ENCODE peak calls at places on chromosomes 11 and 22, in nine cellular contexts. One of them, this sample, is unnamed.

GRCh38 chr22:50304528-50305392 is 2.7 kb downstream of the PLXNB2 start:
- DNase-seq in progenitor cell of endocrine pancreas: no peak
- DNase-seq in WTC11: no peak
- DNase-seq in activated naive CD4-positive, alpha-beta T cell: no peak
- DNase-seq in ELF-1: no peak
- DNase-seq in stimulated activated CD4-positive, alpha-beta T cell treated with anti-CD3 and anti-CD28 coated beads, Interleukin-4, amount 100 ng/mL, for 48 hours: no peak
- DNase-seq in SW480: no peak
- DNase-seq in NCI-H748 treated with DMSO at 0.1 percent for 48 hours: no peak
- DNase-seq in anterior cingulate cortex: peak; percentile 73
- DNase-seq in this sample: no peak

GRCh38 chr11:33685061-33685460 is 15.6 kb downstream of the C11orf91 start:
- DNase-seq in progenitor cell of endocrine pancreas: no peak
- DNase-seq in WTC11: no peak
- DNase-seq in activated naive CD4-positive, alpha-beta T cell: no peak
- DNase-seq in ELF-1: no peak
- DNase-seq in stimulated activated CD4-positive, alpha-beta T cell treated with anti-CD3 and anti-CD28 coated beads, Interleukin-4, amount 100 ng/mL, for 48 hours: no peak
- DNase-seq in SW480: no peak
- DNase-seq in NCI-H748 treated with DMSO at 0.1 percent for 48 hours: no peak
- DNase-seq in anterior cingulate cortex: no peak
- DNase-seq in this sample: no peak

GRCh38 chr22:20438066-20438677 is 547 bp upstream of the SCARF2 start:
- DNase-seq in progenitor cell of endocrine pancreas: no peak
- DNase-seq in WTC11: peak; percentile 55
- DNase-seq in activated naive CD4-positive, alpha-beta T cell: no peak
- DNase-seq in ELF-1: no peak
- DNase-seq in stimulated activated CD4-positive, alpha-beta T cell treated with anti-CD3 and anti-CD28 coated beads, Interleukin-4, amount 100 ng/mL, for 48 hours: no peak
- DNase-seq in SW480: no peak
- DNase-seq in NCI-H748 treated with DMSO at 0.1 percent for 48 hours: no peak
- DNase-seq in anterior cingulate cortex: no peak
- DNase-seq in this sample: no peak

GRCh38 chr11:11230802-11231562 is 122.1 kb downstream of the CSNK2A3 start:
- DNase-seq in progenitor cell of endocrine pancreas: no peak
- DNase-seq in WTC11: peak; percentile 78
- DNase-seq in activated naive CD4-positive, alpha-beta T cell: no peak
- DNase-seq in ELF-1: peak; percentile 40
- DNase-seq in stimulated activated CD4-positive, alpha-beta T cell treated with anti-CD3 and anti-CD28 coated beads, Interleukin-4, amount 100 ng/mL, for 48 hours: peak; percentile 25
- DNase-seq in SW480: no peak
- DNase-seq in NCI-H748 treated with DMSO at 0.1 percent for 48 hours: no peak
- DNase-seq in anterior cingulate cortex: no peak
- DNase-seq in this sample: no peak

GRCh38 chr11:93936416-93936815 is 84.7 kb upstream of the HEPHL1 start:
- DNase-seq in progenitor cell of endocrine pancreas: no peak
- DNase-seq in WTC11: no peak
- DNase-seq in activated naive CD4-positive, alpha-beta T cell: no peak
- DNase-seq in ELF-1: peak; percentile 11
- DNase-seq in stimulated activated CD4-positive, alpha-beta T cell treated with anti-CD3 and anti-CD28 coated beads, Interleukin-4, amount 100 ng/mL, for 48 hours: no peak
- DNase-seq in SW480: no peak
- DNase-seq in NCI-H748 treated with DMSO at 0.1 percent for 48 hours: peak; percentile 51
- DNase-seq in anterior cingulate cortex: no peak
- DNase-seq in this sample: no peak

GRCh38 chr11:1163321-1163910 is 5.7 kb downstream of the MUC5AC start:
- DNase-seq in progenitor cell of endocrine pancreas: no peak
- DNase-seq in WTC11: no peak
- DNase-seq in activated naive CD4-positive, alpha-beta T cell: no peak
- DNase-seq in ELF-1: no peak
- DNase-seq in stimulated activated CD4-positive, alpha-beta T cell treated with anti-CD3 and anti-CD28 coated beads, Interleukin-4, amount 100 ng/mL, for 48 hours: no peak
- DNase-seq in SW480: no peak
- DNase-seq in NCI-H748 treated with DMSO at 0.1 percent for 48 hours: no peak
- DNase-seq in anterior cingulate cortex: no peak
- DNase-seq in this sample: no peak

GRCh38 chr22:49999063-49999900 is 13.3 kb downstream of the IL17REL start:
- DNase-seq in progenitor cell of endocrine pancreas: peak; percentile 36
- DNase-seq in WTC11: peak; percentile 74
- DNase-seq in activated naive CD4-positive, alpha-beta T cell: no peak
- DNase-seq in ELF-1: peak; percentile 51
- DNase-seq in stimulated activated CD4-positive, alpha-beta T cell treated with anti-CD3 and anti-CD28 coated beads, Interleukin-4, amount 100 ng/mL, for 48 hours: no peak
- DNase-seq in SW480: no peak
- DNase-seq in NCI-H748 treated with DMSO at 0.1 percent for 48 hours: no peak
- DNase-seq in anterior cingulate cortex: no peak
- DNase-seq in this sample: peak; percentile 20

GRCh38 chr11:44241851-44242250 is 68.1 kb downstream of the ALX4 start:
- DNase-seq in progenitor cell of endocrine pancreas: no peak
- DNase-seq in WTC11: no peak
- DNase-seq in activated naive CD4-positive, alpha-beta T cell: no peak
- DNase-seq in ELF-1: no peak
- DNase-seq in stimulated activated CD4-positive, alpha-beta T cell treated with anti-CD3 and anti-CD28 coated beads, Interleukin-4, amount 100 ng/mL, for 48 hours: no peak
- DNase-seq in SW480: no peak
- DNase-seq in NCI-H748 treated with DMSO at 0.1 percent for 48 hours: no peak
- DNase-seq in anterior cingulate cortex: no peak
- DNase-seq in this sample: no peak

GRCh38 chr11:75656044-75656726 is 12.7 kb downstream of the MAP6 start:
- DNase-seq in progenitor cell of endocrine pancreas: no peak
- DNase-seq in WTC11: no peak
- DNase-seq in activated naive CD4-positive, alpha-beta T cell: no peak
- DNase-seq in ELF-1: peak; percentile 34
- DNase-seq in stimulated activated CD4-positive, alpha-beta T cell treated with anti-CD3 and anti-CD28 coated beads, Interleukin-4, amount 100 ng/mL, for 48 hours: no peak
- DNase-seq in SW480: peak; percentile 63
- DNase-seq in NCI-H748 treated with DMSO at 0.1 percent for 48 hours: no peak
- DNase-seq in anterior cingulate cortex: no peak
- DNase-seq in this sample: no peak

GRCh38 chr22:47609653-47610052 is 847.2 kb downstream of the TBC1D22A start:
- DNase-seq in progenitor cell of endocrine pancreas: no peak
- DNase-seq in WTC11: no peak
- DNase-seq in activated naive CD4-positive, alpha-beta T cell: no peak
- DNase-seq in ELF-1: no peak
- DNase-seq in stimulated activated CD4-positive, alpha-beta T cell treated with anti-CD3 and anti-CD28 coated beads, Interleukin-4, amount 100 ng/mL, for 48 hours: no peak
- DNase-seq in SW480: no peak
- DNase-seq in NCI-H748 treated with DMSO at 0.1 percent for 48 hours: no peak
- DNase-seq in anterior cingulate cortex: no peak
- DNase-seq in this sample: no peak

GRCh38 chr22:41512421-41513194 is 31.7 kb downstream of the POLR3H start:
- DNase-seq in progenitor cell of endocrine pancreas: no peak
- DNase-seq in WTC11: peak; percentile 86
- DNase-seq in activated naive CD4-positive, alpha-beta T cell: no peak
- DNase-seq in ELF-1: peak; percentile 94
- DNase-seq in stimulated activated CD4-positive, alpha-beta T cell treated with anti-CD3 and anti-CD28 coated beads, Interleukin-4, amount 100 ng/mL, for 48 hours: no peak
- DNase-seq in SW480: peak; percentile 43
- DNase-seq in NCI-H748 treated with DMSO at 0.1 percent for 48 hours: no peak
- DNase-seq in anterior cingulate cortex: no peak
- DNase-seq in this sample: no peak

GRCh38 chr11:115287266-115287665 is 216.9 kb downstream of the CADM1 start:
- DNase-seq in progenitor cell of endocrine pancreas: no peak
- DNase-seq in WTC11: no peak
- DNase-seq in activated naive CD4-positive, alpha-beta T cell: no peak
- DNase-seq in ELF-1: peak; percentile 10
- DNase-seq in stimulated activated CD4-positive, alpha-beta T cell treated with anti-CD3 and anti-CD28 coated beads, Interleukin-4, amount 100 ng/mL, for 48 hours: no peak
- DNase-seq in SW480: no peak
- DNase-seq in NCI-H748 treated with DMSO at 0.1 percent for 48 hours: no peak
- DNase-seq in anterior cingulate cortex: no peak
- DNase-seq in this sample: no peak

GRCh38 chr22:47918936-47919505 is 1156.6 kb downstream of the TBC1D22A start:
- DNase-seq in progenitor cell of endocrine pancreas: no peak
- DNase-seq in WTC11: no peak
- DNase-seq in activated naive CD4-positive, alpha-beta T cell: no peak
- DNase-seq in ELF-1: no peak
- DNase-seq in stimulated activated CD4-positive, alpha-beta T cell treated with anti-CD3 and anti-CD28 coated beads, Interleukin-4, amount 100 ng/mL, for 48 hours: no peak
- DNase-seq in SW480: no peak
- DNase-seq in NCI-H748 treated with DMSO at 0.1 percent for 48 hours: no peak
- DNase-seq in anterior cingulate cortex: no peak
- DNase-seq in this sample: no peak

GRCh38 chr11:8638300-8638699 is 44.2 kb downstream of the TRIM66 start:
- DNase-seq in progenitor cell of endocrine pancreas: no peak
- DNase-seq in WTC11: no peak
- DNase-seq in activated naive CD4-positive, alpha-beta T cell: no peak
- DNase-seq in ELF-1: no peak
- DNase-seq in stimulated activated CD4-positive, alpha-beta T cell treated with anti-CD3 and anti-CD28 coated beads, Interleukin-4, amount 100 ng/mL, for 48 hours: no peak
- DNase-seq in SW480: no peak
- DNase-seq in NCI-H748 treated with DMSO at 0.1 percent for 48 hours: no peak
- DNase-seq in anterior cingulate cortex: no peak
- DNase-seq in this sample: no peak

GRCh38 chr11:412641-413119 is 2.1 kb downstream of the SIGIRR start:
- DNase-seq in progenitor cell of endocrine pancreas: no peak
- DNase-seq in WTC11: no peak
- DNase-seq in activated naive CD4-positive, alpha-beta T cell: no peak
- DNase-seq in ELF-1: no peak
- DNase-seq in stimulated activated CD4-positive, alpha-beta T cell treated with anti-CD3 and anti-CD28 coated beads, Interleukin-4, amount 100 ng/mL, for 48 hours: no peak
- DNase-seq in SW480: no peak
- DNase-seq in NCI-H748 treated with DMSO at 0.1 percent for 48 hours: no peak
- DNase-seq in anterior cingulate cortex: no peak
- DNase-seq in this sample: peak; percentile 17

GRCh38 chr22:17159504-17159951 is 451 bp upstream of the HDHD5 start:
- DNase-seq in progenitor cell of endocrine pancreas: no peak
- DNase-seq in WTC11: no peak
- DNase-seq in activated naive CD4-positive, alpha-beta T cell: no peak
- DNase-seq in ELF-1: no peak
- DNase-seq in stimulated activated CD4-positive, alpha-beta T cell treated with anti-CD3 and anti-CD28 coated beads, Interleukin-4, amount 100 ng/mL, for 48 hours: peak; percentile 66
- DNase-seq in SW480: peak; percentile 64
- DNase-seq in NCI-H748 treated with DMSO at 0.1 percent for 48 hours: no peak
- DNase-seq in anterior cingulate cortex: peak; percentile 55
- DNase-seq in this sample: peak; percentile 55

GRCh38 chr11:64339754-64340408 is at the start of gene CCDC88B:
- DNase-seq in progenitor cell of endocrine pancreas: no peak
- DNase-seq in WTC11: no peak
- DNase-seq in activated naive CD4-positive, alpha-beta T cell: peak; percentile 78
- DNase-seq in ELF-1: no peak
- DNase-seq in stimulated activated CD4-positive, alpha-beta T cell treated with anti-CD3 and anti-CD28 coated beads, Interleukin-4, amount 100 ng/mL, for 48 hours: peak; percentile 73
- DNase-seq in SW480: no peak
- DNase-seq in NCI-H748 treated with DMSO at 0.1 percent for 48 hours: no peak
- DNase-seq in anterior cingulate cortex: peak; percentile 23
- DNase-seq in this sample: no peak

GRCh38 chr11:88402192-88402715 is 64.7 kb upstream of the CTSC start:
- DNase-seq in progenitor cell of endocrine pancreas: no peak
- DNase-seq in WTC11: no peak
- DNase-seq in activated naive CD4-positive, alpha-beta T cell: no peak
- DNase-seq in ELF-1: no peak
- DNase-seq in stimulated activated CD4-positive, alpha-beta T cell treated with anti-CD3 and anti-CD28 coated beads, Interleukin-4, amount 100 ng/mL, for 48 hours: no peak
- DNase-seq in SW480: no peak
- DNase-seq in NCI-H748 treated with DMSO at 0.1 percent for 48 hours: no peak
- DNase-seq in anterior cingulate cortex: no peak
- DNase-seq in this sample: no peak

GRCh38 chr22:43293661-43294392 is 49.3 kb downstream of the SCUBE1 start:
- DNase-seq in progenitor cell of endocrine pancreas: peak; percentile 23
- DNase-seq in WTC11: no peak
- DNase-seq in activated naive CD4-positive, alpha-beta T cell: no peak
- DNase-seq in ELF-1: peak; percentile 66
- DNase-seq in stimulated activated CD4-positive, alpha-beta T cell treated with anti-CD3 and anti-CD28 coated beads, Interleukin-4, amount 100 ng/mL, for 48 hours: no peak
- DNase-seq in SW480: peak; percentile 28
- DNase-seq in NCI-H748 treated with DMSO at 0.1 percent for 48 hours: no peak
- DNase-seq in anterior cingulate cortex: no peak
- DNase-seq in this sample: no peak

GRCh38 chr22:20520093-20520511 is 12.7 kb downstream of the MED15 start:
- DNase-seq in progenitor cell of endocrine pancreas: no peak
- DNase-seq in WTC11: no peak
- DNase-seq in activated naive CD4-positive, alpha-beta T cell: no peak
- DNase-seq in ELF-1: no peak
- DNase-seq in stimulated activated CD4-positive, alpha-beta T cell treated with anti-CD3 and anti-CD28 coated beads, Interleukin-4, amount 100 ng/mL, for 48 hours: no peak
- DNase-seq in SW480: no peak
- DNase-seq in NCI-H748 treated with DMSO at 0.1 percent for 48 hours: no peak
- DNase-seq in anterior cingulate cortex: no peak
- DNase-seq in this sample: no peak

GRCh38 chr11:130725417-130726233 is 190.7 kb downstream of the SNX19 start:
- DNase-seq in progenitor cell of endocrine pancreas: no peak
- DNase-seq in WTC11: no peak
- DNase-seq in activated naive CD4-positive, alpha-beta T cell: no peak
- DNase-seq in ELF-1: no peak
- DNase-seq in stimulated activated CD4-positive, alpha-beta T cell treated with anti-CD3 and anti-CD28 coated beads, Interleukin-4, amount 100 ng/mL, for 48 hours: no peak
- DNase-seq in SW480: peak; percentile 8
- DNase-seq in NCI-H748 treated with DMSO at 0.1 percent for 48 hours: no peak
- DNase-seq in anterior cingulate cortex: no peak
- DNase-seq in this sample: no peak

GRCh38 chr11:60816590-60817157 is 25.2 kb upstream of the CCDC86 start:
- DNase-seq in progenitor cell of endocrine pancreas: no peak
- DNase-seq in WTC11: no peak
- DNase-seq in activated naive CD4-positive, alpha-beta T cell: no peak
- DNase-seq in ELF-1: no peak
- DNase-seq in stimulated activated CD4-positive, alpha-beta T cell treated with anti-CD3 and anti-CD28 coated beads, Interleukin-4, amount 100 ng/mL, for 48 hours: no peak
- DNase-seq in SW480: no peak
- DNase-seq in NCI-H748 treated with DMSO at 0.1 percent for 48 hours: no peak
- DNase-seq in anterior cingulate cortex: no peak
- DNase-seq in this sample: no peak

GRCh38 chr11:135073444-135073843 is 661.4 kb upstream of the B3GAT1 start:
- DNase-seq in progenitor cell of endocrine pancreas: no peak
- DNase-seq in WTC11: no peak
- DNase-seq in activated naive CD4-positive, alpha-beta T cell: no peak
- DNase-seq in ELF-1: no peak
- DNase-seq in stimulated activated CD4-positive, alpha-beta T cell treated with anti-CD3 and anti-CD28 coated beads, Interleukin-4, amount 100 ng/mL, for 48 hours: no peak
- DNase-seq in SW480: no peak
- DNase-seq in NCI-H748 treated with DMSO at 0.1 percent for 48 hours: no peak
- DNase-seq in anterior cingulate cortex: no peak
- DNase-seq in this sample: no peak

GRCh38 chr22:25169278-25170031 is 30.2 kb upstream of the CRYBB3 start:
- DNase-seq in progenitor cell of endocrine pancreas: no peak
- DNase-seq in WTC11: no peak
- DNase-seq in activated naive CD4-positive, alpha-beta T cell: no peak
- DNase-seq in ELF-1: no peak
- DNase-seq in stimulated activated CD4-positive, alpha-beta T cell treated with anti-CD3 and anti-CD28 coated beads, Interleukin-4, amount 100 ng/mL, for 48 hours: no peak
- DNase-seq in SW480: peak; percentile 78
- DNase-seq in NCI-H748 treated with DMSO at 0.1 percent for 48 hours: no peak
- DNase-seq in anterior cingulate cortex: no peak
- DNase-seq in this sample: no peak

GRCh38 chr11:11988862-11989261 is 19.6 kb downstream of the DKK3 start:
- DNase-seq in progenitor cell of endocrine pancreas: no peak
- DNase-seq in WTC11: no peak
- DNase-seq in activated naive CD4-positive, alpha-beta T cell: no peak
- DNase-seq in ELF-1: no peak
- DNase-seq in stimulated activated CD4-positive, alpha-beta T cell treated with anti-CD3 and anti-CD28 coated beads, Interleukin-4, amount 100 ng/mL, for 48 hours: no peak
- DNase-seq in SW480: no peak
- DNase-seq in NCI-H748 treated with DMSO at 0.1 percent for 48 hours: no peak
- DNase-seq in anterior cingulate cortex: no peak
- DNase-seq in this sample: no peak

GRCh38 chr22:43823911-43824665 is 12.0 kb upstream of the EFCAB6 start:
- DNase-seq in progenitor cell of endocrine pancreas: no peak
- DNase-seq in WTC11: no peak
- DNase-seq in activated naive CD4-positive, alpha-beta T cell: no peak
- DNase-seq in ELF-1: no peak
- DNase-seq in stimulated activated CD4-positive, alpha-beta T cell treated with anti-CD3 and anti-CD28 coated beads, Interleukin-4, amount 100 ng/mL, for 48 hours: no peak
- DNase-seq in SW480: no peak
- DNase-seq in NCI-H748 treated with DMSO at 0.1 percent for 48 hours: no peak
- DNase-seq in anterior cingulate cortex: no peak
- DNase-seq in this sample: no peak

GRCh38 chr22:33909075-33909458 is 11.2 kb downstream of the LARGE1 start:
- DNase-seq in progenitor cell of endocrine pancreas: no peak
- DNase-seq in WTC11: no peak
- DNase-seq in activated naive CD4-positive, alpha-beta T cell: no peak
- DNase-seq in ELF-1: no peak
- DNase-seq in stimulated activated CD4-positive, alpha-beta T cell treated with anti-CD3 and anti-CD28 coated beads, Interleukin-4, amount 100 ng/mL, for 48 hours: no peak
- DNase-seq in SW480: no peak
- DNase-seq in NCI-H748 treated with DMSO at 0.1 percent for 48 hours: no peak
- DNase-seq in anterior cingulate cortex: no peak
- DNase-seq in this sample: no peak

GRCh38 chr11:2775083-2775625 is 75.4 kb upstream of the KCNQ1OT1 start:
- DNase-seq in progenitor cell of endocrine pancreas: peak; percentile 8
- DNase-seq in WTC11: peak; percentile 5
- DNase-seq in activated naive CD4-positive, alpha-beta T cell: no peak
- DNase-seq in ELF-1: no peak
- DNase-seq in stimulated activated CD4-positive, alpha-beta T cell treated with anti-CD3 and anti-CD28 coated beads, Interleukin-4, amount 100 ng/mL, for 48 hours: no peak
- DNase-seq in SW480: peak; percentile 60
- DNase-seq in NCI-H748 treated with DMSO at 0.1 percent for 48 hours: no peak
- DNase-seq in anterior cingulate cortex: no peak
- DNase-seq in this sample: no peak

GRCh38 chr11:2928605-2929510 is at the start of gene PHLDA2:
- DNase-seq in progenitor cell of endocrine pancreas: peak; percentile 49
- DNase-seq in WTC11: peak; percentile 61
- DNase-seq in activated naive CD4-positive, alpha-beta T cell: no peak
- DNase-seq in ELF-1: no peak
- DNase-seq in stimulated activated CD4-positive, alpha-beta T cell treated with anti-CD3 and anti-CD28 coated beads, Interleukin-4, amount 100 ng/mL, for 48 hours: peak; percentile 55
- DNase-seq in SW480: peak; percentile 69
- DNase-seq in NCI-H748 treated with DMSO at 0.1 percent for 48 hours: peak; percentile 20
- DNase-seq in anterior cingulate cortex: no peak
- DNase-seq in this sample: no peak

GRCh38 chr11:36009469-36009868 is 65.6 kb downstream of the LDLRAD3 start:
- DNase-seq in progenitor cell of endocrine pancreas: no peak
- DNase-seq in WTC11: no peak
- DNase-seq in activated naive CD4-positive, alpha-beta T cell: no peak
- DNase-seq in ELF-1: no peak
- DNase-seq in stimulated activated CD4-positive, alpha-beta T cell treated with anti-CD3 and anti-CD28 coated beads, Interleukin-4, amount 100 ng/mL, for 48 hours: no peak
- DNase-seq in SW480: peak; percentile 10
- DNase-seq in NCI-H748 treated with DMSO at 0.1 percent for 48 hours: no peak
- DNase-seq in anterior cingulate cortex: no peak
- DNase-seq in this sample: no peak

GRCh38 chr11:91776660-91777059 is 448.0 kb upstream of the FAT3 start:
- DNase-seq in progenitor cell of endocrine pancreas: no peak
- DNase-seq in WTC11: no peak
- DNase-seq in activated naive CD4-positive, alpha-beta T cell: no peak
- DNase-seq in ELF-1: no peak
- DNase-seq in stimulated activated CD4-positive, alpha-beta T cell treated with anti-CD3 and anti-CD28 coated beads, Interleukin-4, amount 100 ng/mL, for 48 hours: no peak
- DNase-seq in SW480: no peak
- DNase-seq in NCI-H748 treated with DMSO at 0.1 percent for 48 hours: no peak
- DNase-seq in anterior cingulate cortex: no peak
- DNase-seq in this sample: no peak

This sample was measured in omental fat pad.